ENCODE peak calls at places on chromosomes 6 and 20, in five cellular contexts. D is activated gamma-delta T cell; X is caudate nucleus; E is NCI-H460; R is stimulated activated CD4-positive, alpha-beta T cell treated with anti-CD3 and anti-CD28 coated beads, Interleukin-1b, Interleukin-23, amount 100 ng/mL, for 48 hours. N is an unnamed sample.

GRCh38 chr6:3646616-3647362 is 104.7 kb downstream of the PXDC1 start:
- DNase-seq in D (no peak), X (no peak), E (no peak), R (no peak), N (no peak)

GRCh38 chr6:27251672-27252251 is 4.3 kb downstream of the PRSS16 start:
- DNase-seq in D (peak), X (no peak), E (peak), R (peak), N (no peak)

GRCh38 chr6:134123666-134124208 is 71.3 kb upstream of the SLC2A12 start:
- DNase-seq in D (no peak), X (no peak), E (peak), R (peak), N (peak)

GRCh38 chr6:144778773-144779531 is 493.8 kb downstream of the UTRN start:
- DNase-seq in D (no peak), X (no peak), E (no peak), R (no peak), N (peak)

GRCh38 chr20:32789896-32790750 is 27.9 kb downstream of the DNMT3B start:
- DNase-seq in D (no peak), X (peak), E (peak), R (peak), N (peak)

GRCh38 chr6:109767961-109768360 is 76.9 kb downstream of the FIG4 start:
- DNase-seq in D (no peak), X (no peak), E (no peak), R (no peak), N (no peak)

GRCh38 chr6:55069132-55069781 is 105.1 kb upstream of the HCRTR2 start:
- DNase-seq in D (no peak), X (no peak), E (peak), R (no peak), N (peak)

GRCh38 chr6:111439169-111439568 is 43.8 kb downstream of the REV3L start:
- DNase-seq in D (no peak), X (no peak), E (no peak), R (no peak), N (no peak)

GRCh38 chr20:17225891-17226409 is 890 bp upstream of the PCSK2 start:
- DNase-seq in D (no peak), X (no peak), E (no peak), R (no peak), N (no peak)

GRCh38 chr6:71737953-71738352 is 148.4 kb upstream of the RIMS1 start:
- DNase-seq in D (no peak), X (no peak), E (no peak), R (no peak), N (no peak)

GRCh38 chr6:31203345-31203979 is 33.0 kb upstream of the POU5F1 start:
- DNase-seq in D (no peak), X (no peak), E (peak), R (peak), N (peak)

GRCh38 chr6:4575724-4576123 is 200.5 kb upstream of the CDYL start:
- DNase-seq in D (no peak), X (no peak), E (no peak), R (no peak), N (no peak)

GRCh38 chr6:132227937-132228336 is 173.3 kb downstream of the MOXD1 start:
- DNase-seq in D (no peak), X (no peak), E (no peak), R (no peak), N (no peak)

GRCh38 chr20:38132156-38132909 is 32.7 kb downstream of the TGM2 start:
- DNase-seq in D (no peak), X (no peak), E (no peak), R (no peak), N (no peak)

GRCh38 chr6:52994789-52995078 is 350 bp downstream of the GSTA4 start:
- DNase-seq in D (peak), X (no peak), E (no peak), R (peak), N (peak)

GRCh38 chr6:124792386-124792785 is 169.9 kb upstream of the RNF217 start:
- DNase-seq in D (no peak), X (no peak), E (no peak), R (no peak), N (no peak)

GRCh38 chr20:62489940-62490263 is 14.1 kb upstream of the GATA5 start:
- DNase-seq in D (no peak), X (no peak), E (no peak), R (no peak), N (no peak)

GRCh38 chr6:136782021-136782770 is 10.1 kb downstream of the MAP3K5 start:
- DNase-seq in D (no peak), X (no peak), E (no peak), R (no peak), N (peak)